ENCODE peak calls at places on chromosomes 13 and 19, in ten cellular contexts. Y is RWPE1, N is WTC11, F is cardiac fibroblast, J is heart left ventricle, A is glutamatergic neuron, R is tibial artery, H is upper lobe of left lung, K is D721Med, Q is OCI-LY7. B is an unnamed sample.

GRCh38 chr19:34430738-34431625 is 2.8 kb downstream of the UBA2 start:
- DNase-seq in J (no peak), R (no peak), H (no peak), A (no peak), F (peak; percentile 73), N (peak; percentile 20), Q (peak; percentile 80), K (no peak), Y (peak; percentile 66), B (no peak)

GRCh38 chr19:2428027-2428690 is 773 bp upstream of the TIMM13 start:
- DNase-seq in J (no peak), Y (no peak), Q (no peak), N (peak; percentile 68), R (no peak), H (peak; percentile 80), A (peak; percentile 65), K (no peak), F (peak; percentile 40), B (no peak)

GRCh38 chr13:106432636-106433035 is 102.8 kb downstream of the EFNB2 start:
- DNase-seq in N (no peak), R (no peak), K (no peak), F (peak; percentile 2), Y (peak; percentile 44), A (no peak), H (no peak), Q (no peak), J (no peak), B (no peak)

GRCh38 chr13:41547253-41548000 is 90.1 kb downstream of the RGCC start:
- DNase-seq in N (no peak), F (peak; percentile 27), Q (no peak), H (peak; percentile 68), A (no peak), R (peak; percentile 48), Y (no peak), K (no peak), J (peak; percentile 64), B (no peak)

GRCh38 chr13:82165396-82166174 is 1716.7 kb downstream of the SLITRK1 start:
- DNase-seq in Y (no peak), N (peak; percentile 9), A (no peak), H (peak; percentile 24), K (no peak), F (no peak), J (no peak), R (no peak), Q (no peak), B (no peak)

GRCh38 chr13:77406644-77407440 is 79.9 kb upstream of the MYCBP2 start:
- DNase-seq in Y (no peak), K (no peak), F (no peak), A (no peak), H (no peak), Q (no peak), N (no peak), R (no peak), J (no peak), B (no peak)

GRCh38 chr13:101785858-101786257 is 333.4 kb downstream of the ITGBL1 start:
- DNase-seq in A (peak; percentile 54), J (peak; percentile 26), Q (peak; percentile 1), N (peak; percentile 58), R (no peak), K (no peak), F (peak; percentile 27), Y (peak; percentile 13), H (no peak), B (no peak)

GRCh38 chr19:42081584-42082258 is 5.8 kb downstream of the ZNF574 start:
- DNase-seq in N (no peak), R (no peak), A (no peak), K (no peak), F (peak; percentile 64), H (no peak), Y (peak; percentile 27), Q (peak; percentile 68), J (no peak), B (no peak)

GRCh38 chr13:97242755-97243497 is 20.8 kb downstream of the MBNL2 start:
- DNase-seq in K (no peak), J (no peak), A (no peak), F (no peak), N (no peak), Y (no peak), H (peak; percentile 27), R (no peak), Q (no peak), B (no peak)

GRCh38 chr19:29016926-29017760 is 195.8 kb downstream of the UQCRFS1 start:
- DNase-seq in H (no peak), F (no peak), Q (no peak), K (no peak), N (no peak), R (no peak), J (no peak), Y (no peak), A (no peak), B (no peak)

GRCh38 chr13:82136880-82137279 is 1745.4 kb downstream of the SLITRK1 start:
- DNase-seq in R (no peak), Y (no peak), K (no peak), N (no peak), Q (no peak), F (no peak), J (no peak), H (no peak), A (no peak), B (no peak)

GRCh38 chr19:37933965-37934364 is 27.0 kb downstream of the SIPA1L3 start:
- DNase-seq in K (no peak), R (no peak), J (peak; percentile 44), F (peak; percentile 72), A (peak; percentile 54), Y (peak; percentile 67), Q (no peak), N (no peak), H (no peak), B (no peak)

GRCh38 chr13:102846261-102847015 is 606 bp downstream of the ERCC5 start:
- DNase-seq in H (peak; percentile 81), R (no peak), J (peak; percentile 22), A (no peak), Q (peak; percentile 69), N (peak; percentile 14), F (peak; percentile 55), K (no peak), Y (peak; percentile 30), B (no peak)

GRCh38 chr19:47765522-47766358 is 12.8 kb upstream of the SELENOW start:
- DNase-seq in K (no peak), A (peak; percentile 88), N (peak; percentile 88), Q (peak; percentile 70), J (peak; percentile 67), F (peak; percentile 65), Y (no peak), H (peak; percentile 87), R (no peak), B (no peak)

GRCh38 chr13:26784704-26785639 is 24.4 kb upstream of the GPR12 start:
- DNase-seq in J (no peak), A (no peak), Y (no peak), H (peak; percentile 39), N (peak; percentile 30), K (no peak), F (no peak), R (peak; percentile 28), Q (peak; percentile 95), B (no peak)

GRCh38 chr13:105207586-105208293 is 1327.7 kb downstream of the EFNB2 start:
- DNase-seq in A (no peak), H (no peak), R (no peak), J (no peak), Q (no peak), F (peak; percentile 1), Y (no peak), K (no peak), N (no peak), B (no peak)

GRCh38 chr19:48613024-48613851 is 1.6 kb downstream of the FAM83E start:
- DNase-seq in R (no peak), H (peak; percentile 87), N (no peak), F (no peak), J (no peak), K (no peak), Y (no peak), A (no peak), Q (no peak), B (no peak)

GRCh38 chr19:18023596-18024212 is 15.7 kb downstream of the ARRDC2 start:
- DNase-seq in A (no peak), K (no peak), F (peak; percentile 93), N (no peak), H (peak; percentile 91), Q (peak; percentile 85), R (peak; percentile 94), Y (no peak), J (peak; percentile 95), B (no peak)

GRCh38 chr13:40445557-40445990 is 220.9 kb downstream of the FOXO1 start:
- DNase-seq in Q (peak; percentile 100), K (no peak), R (peak; percentile 36), N (no peak), A (no peak), H (peak; percentile 74), F (peak; percentile 98), J (peak; percentile 71), Y (peak; percentile 88), B (no peak)
- TF ChIP-seq CTCF in Q (no peak), K (no peak), R (no peak), N (no peak), A (no peak), H (no peak), F (no peak), J (no peak), Y (no peak), B (no peak)

DNA sequence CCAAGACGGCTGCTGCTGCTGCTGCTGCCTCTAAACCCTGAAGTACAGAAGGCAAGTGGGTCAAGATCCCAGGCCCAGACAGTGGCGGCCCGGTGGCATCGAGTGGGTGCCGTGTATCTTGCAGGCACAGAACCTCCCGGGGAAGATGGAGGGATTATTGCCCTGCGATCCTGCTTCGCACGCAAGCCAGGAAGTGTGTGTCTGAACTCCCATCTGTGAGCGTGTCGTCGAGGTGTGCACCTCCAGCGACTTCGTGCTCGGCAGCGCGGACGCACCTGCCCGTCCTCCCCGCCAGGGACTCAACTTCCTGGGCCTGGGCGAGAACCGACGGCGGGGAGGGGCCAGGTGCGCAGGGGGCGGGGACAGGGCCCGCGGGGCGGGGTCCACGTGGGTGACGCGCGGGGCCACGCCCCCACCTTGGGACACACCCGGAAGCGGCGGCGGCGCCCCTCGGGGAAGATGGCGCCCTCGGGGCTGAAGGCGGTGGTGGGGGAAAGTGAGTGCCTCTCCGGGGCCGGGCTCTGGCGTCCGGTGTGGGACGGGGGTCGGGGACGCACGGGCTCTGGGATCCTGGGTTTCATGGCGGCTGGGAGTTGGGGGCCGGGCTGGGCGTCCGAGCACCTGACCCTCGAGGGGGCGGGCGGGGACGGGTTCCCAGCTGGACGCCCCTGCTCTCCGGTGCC is at the start of gene STXBP2:
- DNase-seq in N (peak; percentile 90), A (peak; percentile 56), Q (peak; percentile 91), K (no peak), F (peak; percentile 31), H (peak; percentile 98), J (no peak), Y (peak; percentile 88), R (peak; percentile 44), B (peak; percentile 84)
- TF ChIP-seq CTCF in N (no peak), A (no peak), Q (no peak), K (no peak), F (no peak), H (peak; percentile 67), J (no peak), Y (no peak), R (no peak), B (no peak)

GRCh38 chr19:43811833-43812232 is 9.6 kb upstream of the LYPD5 start:
- DNase-seq in J (no peak), F (no peak), N (no peak), Q (no peak), A (no peak), H (no peak), K (no peak), Y (no peak), R (no peak), B (no peak)
- TF ChIP-seq CTCF in J (no peak), F (no peak), N (no peak), Q (no peak), A (no peak), H (no peak), K (no peak), Y (no peak), R (no peak), B (no peak)

GRCh38 chr19:45254044-45254531 is 3.0 kb downstream of the MARK4 start:
- DNase-seq in Q (no peak), R (no peak), F (no peak), K (no peak), J (no peak), A (peak; percentile 34), Y (no peak), N (peak; percentile 39), H (peak; percentile 82), B (no peak)
- TF ChIP-seq CTCF in Q (peak; percentile 56), R (no peak), F (peak; percentile 38), K (no peak), J (no peak), A (peak; percentile 58), Y (no peak), N (no peak), H (peak; percentile 6), B (peak; percentile 56)